ENCODE peak calls at places on chromosomes 13 and 19, in four cellular contexts. O, I, M and E are unnamed samples.
A peak's percentile ranks its signal among the peaks of the same experiment; 100 is the strongest.

GRCh38 chr13:46469064-46469463 is 82.0 kb upstream of the RUBCNL start:
- DNase-seq in O (no peak), I (no peak), M (no peak), E (no peak)

GRCh38 chr13:83845121-83845520 is 37.2 kb downstream of the SLITRK1 start:
- DNase-seq in O (no peak), I (no peak), M (no peak), E (no peak)

GRCh38 chr19:33460221-33460908 is 61.2 kb downstream of the PEPD start:
- DNase-seq in O (no peak), I (no peak), M (peak; percentile 48), E (peak; percentile 40)

GRCh38 chr13:111034811-111035210 is 80.3 kb upstream of the ARHGEF7 start:
- DNase-seq in O (no peak), I (no peak), M (no peak), E (no peak)

GRCh38 chr13:38777347-38778107 is 90.7 kb downstream of the FREM2 start:
- DNase-seq in O (no peak), I (no peak), M (no peak), E (no peak)

GRCh38 chr13:62633448-62633847 is 1217.8 kb upstream of the PCDH20 start:
- DNase-seq in O (no peak), I (no peak), M (no peak), E (no peak)

GRCh38 chr19:51327066-51327985 is 14.6 kb downstream of the VSIG10L start:
- DNase-seq in O (peak; percentile 31), I (no peak), M (no peak), E (peak; percentile 45)

GRCh38 chr19:11160119-11160768 is 4.7 kb upstream of the SPC24 start:
- DNase-seq in O (no peak), I (no peak), M (no peak), E (no peak)

GRCh38 chr13:36057041-36057440 is 74.1 kb downstream of the DCLK1 start:
- DNase-seq in O (no peak), I (no peak), M (no peak), E (no peak)

GRCh38 chr19:906480-906879 is 6.5 kb downstream of the R3HDM4 start:
- DNase-seq in O (no peak), I (no peak), M (no peak), E (no peak)

GRCh38 chr19:37334179-37335071 is 36.5 kb upstream of the ZNF527 start:
- DNase-seq in O (peak; percentile 93), I (peak; percentile 90), M (peak; percentile 93), E (peak; percentile 94)

GRCh38 chr19:14544977-14545715 is 15.8 kb downstream of the TECR start:
- DNase-seq in O (peak; percentile 79), I (no peak), M (no peak), E (peak; percentile 93)

GRCh38 chr19:1492474-1493006 is 1.6 kb downstream of the REEP6 start:
- DNase-seq in O (no peak), I (no peak), M (no peak), E (peak; percentile 78)

GRCh38 chr19:3075605-3076431 is 13.5 kb upstream of the TLE5 start:
- DNase-seq in O (peak; percentile 51), I (no peak), M (no peak), E (peak; percentile 71)

GRCh38 chr19:43310221-43310620 is 40.9 kb upstream of the PSG9 start:
- DNase-seq in O (no peak), I (no peak), M (no peak), E (no peak)

GRCh38 chr19:33350538-33351309 is 22.8 kb upstream of the CEBPG start:
- DNase-seq in O (no peak), I (no peak), M (peak; percentile 70), E (no peak)

GRCh38 chr19:40377876-40378385 is 12.1 kb downstream of the HIPK4 start:
- DNase-seq in O (no peak), I (no peak), M (no peak), E (no peak)

GRCh38 chr13:36764957-36765356 is 54.1 kb upstream of the RFXAP start:
- DNase-seq in O (no peak), I (no peak), M (no peak), E (no peak)

GRCh38 chr13:46683879-46684278 is 113.1 kb downstream of the ESD start:
- DNase-seq in O (no peak), I (no peak), M (no peak), E (no peak)

GRCh38 chr19:14735915-14736314 is 42.4 kb downstream of the ADGRE2 start:
- DNase-seq in O (no peak), I (no peak), M (no peak), E (no peak)

GRCh38 chr13:30700364-30700763 is 35.0 kb upstream of the ALOX5AP start:
- DNase-seq in O (no peak), I (no peak), M (no peak), E (no peak)

GRCh38 chr13:30704596-30704995 is 30.7 kb upstream of the ALOX5AP start:
- DNase-seq in O (no peak), I (no peak), M (no peak), E (no peak)

GRCh38 chr13:30705672-30706071 is 29.7 kb upstream of the ALOX5AP start:
- DNase-seq in O (no peak), I (no peak), M (no peak), E (no peak)

GRCh38 chr13:30698488-30699005 is 36.8 kb upstream of the ALOX5AP start:
- DNase-seq in O (no peak), I (no peak), M (peak; percentile 49), E (no peak)

GRCh38 chr13:30702006-30702405 is 33.3 kb upstream of the ALOX5AP start:
- DNase-seq in O (no peak), I (no peak), M (no peak), E (no peak)
- TF ChIP-seq CTCF in O (no peak), I (no peak), M (no peak), E (no peak)

GRCh38 chr13:30861836-30862467 is 44.1 kb upstream of the MEDAG start:
- DNase-seq in O (no peak), I (no peak), M (no peak), E (no peak)

GRCh38 chr13:30863231-30863630 is 42.8 kb upstream of the MEDAG start:
- DNase-seq in O (no peak), I (no peak), M (no peak), E (no peak)

GRCh38 chr13:30863796-30864195 is 42.3 kb upstream of the MEDAG start:
- DNase-seq in O (no peak), I (no peak), M (no peak), E (no peak)

GRCh38 chr13:30861163-30861562 is 44.9 kb upstream of the MEDAG start:
- DNase-seq in O (no peak), I (no peak), M (no peak), E (no peak)

GRCh38 chr13:30862707-30863106 is 43.4 kb upstream of the MEDAG start:
- DNase-seq in O (peak; percentile 46), I (no peak), M (peak; percentile 95), E (peak; percentile 36)
- H3K27ac ChIP-seq in O (no peak overlapping the region), I (peak overlapping the region; percentile 79), M (peak overlapping the region; percentile 87), E (no peak overlapping the region)

GRCh38 chr19:12289790-12290065 is 5.0 kb downstream of the ZNF44 start:
- DNase-seq in O (no peak), I (no peak), M (no peak), E (no peak)

GRCh38 chr19:12284226-12284625 is 10.5 kb downstream of the ZNF44 start:
- DNase-seq in O (no peak), I (no peak), M (no peak), E (no peak)

GRCh38 chr19:12278713-12279112 is 16.0 kb downstream of the ZNF44 start:
- DNase-seq in O (no peak), I (no peak), M (no peak), E (no peak)

GRCh38 chr19:12284631-12285030 is 10.1 kb downstream of the ZNF44 start:
- DNase-seq in O (no peak), I (no peak), M (no peak), E (no peak)
- H3K4me3 ChIP-seq in O (no peak overlapping the region), I (no peak overlapping the region), M (no peak overlapping the region), E (no peak overlapping the region)

GRCh38 chr13:103788061-103788652 is 721.9 kb upstream of the SLC10A2 start:
- DNase-seq in O (peak; percentile 31), I (no peak), M (no peak), E (peak; percentile 35)
- TF ChIP-seq CTCF in O (peak; percentile 59), I (no peak), M (no peak), E (no peak)

GRCh38 chr19:56084835-56085536 is 36.1 kb downstream of the ZNF787 start:
- DNase-seq in O (no peak), I (no peak), M (no peak), E (peak; percentile 51)
- H3K27ac ChIP-seq in O (no peak overlapping the region), I (no peak overlapping the region), M (no peak overlapping the region), E (no peak overlapping the region)